ENCODE peak calls at places on chromosomes 5 and 9, in ten cellular contexts. B is heart left ventricle; D is psoas muscle; R is mesendoderm; Q is GM23248; O is mammary epithelial cell; F is mucosa of descending colon; U is gastrocnemius medialis; V is CD8-positive, alpha-beta memory T cell; G is upper lobe of right lung. C is an unnamed sample.

GRCh38 chr5:32092938-32093812 is 80.9 kb downstream of the GOLPH3 start:
- DNase-seq in V (peak; percentile 29), B (peak; percentile 61), Q (peak; percentile 86), D (no peak), U (peak; percentile 58), O (peak; percentile 66), G (no peak), R (peak; percentile 88), F (peak; percentile 82), C (peak; percentile 74)

GRCh38 chr9:93183663-93184438 is at the start of gene WNK2:
- DNase-seq in V (peak; percentile 24), F (peak; percentile 67), U (no peak), O (no peak), D (peak; percentile 34), B (no peak), R (peak; percentile 29), G (no peak), Q (peak; percentile 23), C (peak; percentile 10)

GRCh38 chr5:168468836-168469235 is 17.4 kb upstream of the RARS1 start:
- DNase-seq in F (no peak), Q (peak; percentile 86), V (no peak), U (no peak), O (no peak), D (no peak), B (no peak), R (no peak), G (no peak), C (no peak)

GRCh38 chr5:36090033-36090432 is 23.4 kb upstream of the UGT3A2 start:
- DNase-seq in D (no peak), V (no peak), O (peak; percentile 21), B (no peak), F (peak; percentile 13), Q (peak; percentile 50), G (no peak), R (peak; percentile 95), U (no peak), C (no peak)

GRCh38 chr5:42720242-42720641 is 36.4 kb upstream of the CCDC152 start:
- DNase-seq in U (no peak), D (no peak), G (no peak), Q (no peak), V (no peak), O (no peak), B (no peak), F (peak; percentile 5), R (peak; percentile 7), C (no peak)

GRCh38 chr5:531101-531748 is 7.0 kb upstream of the SLC9A3 start:
- DNase-seq in R (peak; percentile 37), V (no peak), B (no peak), O (no peak), G (peak; percentile 42), F (no peak), U (no peak), D (peak; percentile 7), Q (no peak), C (no peak)

GRCh38 chr9:127781821-127782220 is 3.4 kb upstream of the SH2D3C start:
- DNase-seq in R (no peak), G (no peak), U (no peak), F (no peak), B (no peak), Q (no peak), D (no peak), O (peak; percentile 26), V (no peak), C (no peak)

GRCh38 chr5:180201051-180201987 is 7.7 kb downstream of the RASGEF1C start:
- DNase-seq in B (no peak), U (no peak), G (peak; percentile 31), F (peak; percentile 24), R (peak; percentile 77), D (no peak), Q (peak; percentile 26), V (no peak), O (no peak), C (no peak)

GRCh38 chr5:59164041-59164830 is 581.4 kb downstream of the RAB3C start:
- DNase-seq in Q (peak; percentile 61), U (no peak), O (no peak), D (no peak), R (no peak), B (no peak), V (no peak), G (no peak), F (no peak), C (no peak)

GRCh38 chr5:136094189-136094912 is 38.3 kb upstream of the SMAD5 start:
- DNase-seq in O (no peak), Q (no peak), F (peak; percentile 79), G (no peak), U (no peak), R (no peak), V (no peak), B (no peak), D (no peak), C (no peak)

GRCh38 chr9:37029304-37029775 is 4.7 kb downstream of the PAX5 start:
- DNase-seq in V (no peak), U (no peak), F (no peak), B (no peak), O (no peak), R (peak; percentile 16), Q (no peak), D (no peak), G (no peak), C (no peak)

GRCh38 chr9:105299190-105299854 is 54.9 kb downstream of the SLC44A1 start:
- DNase-seq in Q (peak; percentile 94), B (no peak), G (no peak), V (no peak), O (peak; percentile 95), R (peak; percentile 94), U (no peak), F (no peak), D (no peak), C (no peak)

GRCh38 chr9:137077010-137077747 is at the start of gene UAP1L1:
- DNase-seq in D (peak; percentile 83), B (peak; percentile 83), Q (peak; percentile 78), R (no peak), O (no peak), V (peak; percentile 62), U (peak; percentile 58), G (peak; percentile 93), F (peak; percentile 79), C (peak; percentile 50)

GRCh38 chr9:38336341-38336740 is 56.2 kb upstream of the ALDH1B1 start:
- DNase-seq in V (no peak), U (no peak), R (no peak), Q (no peak), G (no peak), D (no peak), B (no peak), O (no peak), F (no peak), C (no peak)

GRCh38 chr9:133916159-133916541 is 76.0 kb downstream of the VAV2 start:
- DNase-seq in G (no peak), D (no peak), B (no peak), O (peak; percentile 66), V (no peak), Q (no peak), R (no peak), U (no peak), F (no peak), C (no peak)

GRCh38 chr9:120570296-120570695 is 9.7 kb downstream of the CDK5RAP2 start:
- DNase-seq in R (no peak), V (no peak), D (no peak), F (no peak), O (no peak), B (no peak), Q (no peak), G (no peak), U (no peak), C (no peak)
- H3K4me1 ChIP-seq in R (no peaks in the 10 kb centered on the region), V (no peaks in the 10 kb centered on the region), D (peaks cover 26% of the 10 kb centered on the region), F (no peaks in the 10 kb centered on the region), O (peaks cover 6% of the 10 kb centered on the region), B (peaks cover 15% of the 10 kb centered on the region), Q (peaks cover 24% of the 10 kb centered on the region), G (peaks cover 16% of the 10 kb centered on the region), U (peaks cover 31% of the 10 kb centered on the region), C (no peaks in the 10 kb centered on the region)

GRCh38 chr9:34989946-34990635 is 546 bp downstream of the DNAJB5 start:
- DNase-seq in O (no peak), Q (peak; percentile 76), F (peak; percentile 60), D (peak; percentile 80), U (peak; percentile 48), V (peak; percentile 32), G (no peak), R (peak; percentile 95), B (peak; percentile 73), C (no peak)
- H3K4me3 ChIP-seq in O (peak overlapping the region; percentile 88), Q (peak overlapping the region; percentile 84), F (peak overlapping the region; percentile 29), D (peak overlapping the region; percentile 80), U (peak overlapping the region; percentile 87), V (peak overlapping the region; percentile 50), G (peak overlapping the region; percentile 79), R (peak overlapping the region; percentile 79), B (peak overlapping the region; percentile 72), C (peak overlapping the region; percentile 95)

DNA sequence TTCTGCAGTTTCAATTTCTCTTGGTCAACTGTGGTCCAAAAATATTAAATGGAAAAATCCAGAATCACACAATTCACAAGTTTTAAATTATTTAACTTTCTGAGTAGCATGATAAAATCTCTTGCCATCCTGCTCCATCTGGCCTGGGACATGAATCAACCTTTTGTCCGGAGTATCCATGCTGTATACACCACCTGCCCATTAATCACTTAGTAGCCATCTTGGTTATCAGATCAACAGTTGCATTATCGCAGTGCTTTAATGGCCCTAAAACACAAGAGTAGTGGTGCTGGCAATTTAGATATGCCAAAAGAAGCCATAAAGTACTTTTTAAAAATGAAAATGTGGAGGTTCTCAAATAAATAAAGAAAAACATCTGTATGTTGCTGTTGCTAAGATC is 25.3 kb downstream of the EFCAB9 start:
- DNase-seq in U (no peak), B (no peak), Q (no peak), O (peak; percentile 20), G (no peak), R (no peak), F (no peak), V (no peak), D (no peak), C (no peak)
- H3K4me1 ChIP-seq in U (no peaks in the 10 kb centered on the region), B (no peaks in the 10 kb centered on the region), Q (no peaks in the 10 kb centered on the region), O (no peaks in the 10 kb centered on the region), G (no peaks in the 10 kb centered on the region), R (no peaks in the 10 kb centered on the region), F (no peaks in the 10 kb centered on the region), V (no peaks in the 10 kb centered on the region), D (no peaks in the 10 kb centered on the region), C (no peaks in the 10 kb centered on the region)

GRCh38 chr9:72952914-72953313 is at the start of gene ALDH1A1:
- DNase-seq in U (no peak), F (peak; percentile 51), V (no peak), Q (no peak), B (no peak), G (no peak), O (peak; percentile 10), R (peak; percentile 20), D (no peak), C (no peak)

GRCh38 chr9:72949918-72950325 is 2.9 kb downstream of the ALDH1A1 start:
- DNase-seq in V (no peak), U (no peak), D (no peak), Q (no peak), G (no peak), O (no peak), F (no peak), R (no peak), B (no peak), C (no peak)

GRCh38 chr9:72952394-72952720 is 496 bp downstream of the ALDH1A1 start:
- DNase-seq in D (no peak), Q (no peak), U (no peak), B (no peak), G (no peak), F (no peak), O (no peak), V (no peak), R (no peak), C (no peak)

GRCh38 chr9:72951043-72951442 is 1.8 kb downstream of the ALDH1A1 start:
- DNase-seq in U (no peak), B (no peak), Q (no peak), O (no peak), D (no peak), V (no peak), G (no peak), F (no peak), R (no peak), C (no peak)

GRCh38 chr9:72951520-72952393 is 1.1 kb downstream of the ALDH1A1 start:
- DNase-seq in F (peak; percentile 48), O (no peak), U (no peak), D (no peak), G (no peak), B (no peak), R (no peak), V (no peak), Q (no peak), C (no peak)
- H3K4me3 ChIP-seq in F (no peak overlapping the region), O (no peak overlapping the region), U (peak overlapping the region; percentile 42), D (peak overlapping the region; percentile 55), G (peak overlapping the region; percentile 49), B (peak overlapping the region; percentile 47), R (no peak overlapping the region), V (no peak overlapping the region), Q (no peak overlapping the region), C (no peak overlapping the region)

C was measured in CD8-positive, alpha-beta T cell.